ENCODE peak calls at places on chromosomes 5 and 9, in five cellular contexts. R is mesothelial cell of epicardium, L is iPS-NIHi11, K is amniotic epithelial cell, T is LoVo. U is an unnamed sample.

GRCh38 chr9:20197976-20198685 is 409.3 kb upstream of the SLC24A2 start:
- DNase-seq in R (no peak), L (peak), K (no peak), T (peak), U (no peak)

GRCh38 chr5:141785667-141786066 is 92.5 kb downstream of the PCDH1 start:
- DNase-seq in R (no peak), L (no peak), K (no peak), T (no peak), U (no peak)

GRCh38 chr9:83479765-83480164 is 58.4 kb downstream of the FRMD3 start:
- DNase-seq in R (no peak), L (no peak), K (no peak), T (no peak), U (no peak)

GRCh38 chr5:120466337-120467006 is 2.4 kb downstream of the PRR16 start:
- DNase-seq in R (no peak), L (no peak), K (peak), T (no peak), U (no peak)

GRCh38 chr5:172777381-172778222 is 6.6 kb upstream of the DUSP1 start:
- DNase-seq in R (no peak), L (no peak), K (peak), T (peak), U (peak)

GRCh38 chr5:57185301-57185700 is 11.4 kb downstream of the GPBP1 start:
- DNase-seq in R (no peak), L (no peak), K (peak), T (no peak), U (no peak)

GRCh38 chr5:67238191-67238590 is 41.6 kb upstream of the CD180 start:
- DNase-seq in R (no peak), L (no peak), K (no peak), T (no peak), U (no peak)

GRCh38 chr9:3467593-3468219 is 58.1 kb downstream of the RFX3 start:
- DNase-seq in R (no peak), L (peak), K (peak), T (peak), U (peak)

GRCh38 chr5:6742081-6742758 is 29.0 kb downstream of the TENT4A start:
- DNase-seq in R (no peak), L (no peak), K (no peak), T (no peak), U (no peak)

GRCh38 chr9:99398241-99398640 is 176.2 kb downstream of the SEC61B start:
- DNase-seq in R (no peak), L (no peak), K (no peak), T (no peak), U (no peak)

GRCh38 chr5:139268364-139269202 is 25.0 kb upstream of the MATR3 start:
- DNase-seq in R (no peak), L (no peak), K (no peak), T (no peak), U (no peak)

GRCh38 chr5:93532370-93532769 is 48.6 kb downstream of the NR2F1-AS1 start:
- DNase-seq in R (no peak), L (peak), K (peak), T (peak), U (no peak)

GRCh38 chr9:94675008-94675841 is 35.9 kb upstream of the FBP1 start:
- DNase-seq in R (no peak), L (no peak), K (peak), T (no peak), U (no peak)

GRCh38 chr5:180027449-180028089 is 44.0 kb downstream of the RNF130 start:
- DNase-seq in R (no peak), L (no peak), K (no peak), T (no peak), U (no peak)

GRCh38 chr5:61332369-61332745 is 299 bp downstream of the ZSWIM6 start:
- DNase-seq in R (no peak), L (peak), K (no peak), T (no peak), U (no peak)

GRCh38 chr9:98538203-98538602 is 170.5 kb downstream of the GABBR2 start:
- DNase-seq in R (no peak), L (no peak), K (no peak), T (no peak), U (no peak)

GRCh38 chr5:59358497-59358896 is 535.0 kb downstream of the PDE4D start:
- DNase-seq in R (no peak), L (peak), K (peak), T (no peak), U (no peak)

GRCh38 chr9:113523421-113524141 is 60.1 kb downstream of the RGS3 start:
- DNase-seq in R (no peak), L (no peak), K (peak), T (no peak), U (no peak)

GRCh38 chr5:52392321-52392720 is 395.4 kb upstream of the ITGA1 start:
- DNase-seq in R (no peak), L (no peak), K (no peak), T (no peak), U (no peak)

GRCh38 chr5:10311595-10312425 is 4.1 kb upstream of the CMBL start:
- DNase-seq in R (no peak), L (no peak), K (peak), T (no peak), U (no peak)

GRCh38 chr5:31604644-31605043 is 34.3 kb upstream of the PDZD2 start:
- DNase-seq in R (no peak), L (no peak), K (no peak), T (no peak), U (no peak)

GRCh38 chr9:70220216-70220615 is 38.6 kb upstream of the SMC5 start:
- DNase-seq in R (no peak), L (no peak), K (no peak), T (no peak), U (no peak)

GRCh38 chr9:19409406-19410194 is 791 bp downstream of the ACER2 start:
- DNase-seq in R (no peak), L (peak), K (peak), T (peak), U (peak)

GRCh38 chr5:150489358-150490295 is 18.3 kb upstream of the NDST1 start:
- DNase-seq in R (no peak), L (no peak), K (peak), T (no peak), U (no peak)

GRCh38 chr5:113693205-113693553 is 179.7 kb downstream of the YTHDC2 start:
- DNase-seq in R (no peak), L (peak), K (no peak), T (no peak), U (no peak)

GRCh38 chr9:105117111-105117682 is 127.3 kb upstream of the SLC44A1 start:
- DNase-seq in R (no peak), L (no peak), K (no peak), T (no peak), U (no peak)

GRCh38 chr9:125894566-125894965 is 147.4 kb downstream of the PBX3 start:
- DNase-seq in R (no peak), L (no peak), K (no peak), T (peak), U (no peak)

GRCh38 chr9:33263131-33263935 is 1.2 kb downstream of the BAG1 start:
- DNase-seq in R (no peak), L (no peak), K (peak), T (no peak), U (no peak)

GRCh38 chr5:153400931-153401330 is 89.5 kb upstream of the GRIA1 start:
- DNase-seq in R (no peak), L (no peak), K (no peak), T (no peak), U (no peak)

GRCh38 chr5:138054863-138055558 is 22.1 kb upstream of the FAM13B start:
- DNase-seq in R (no peak), L (peak), K (no peak), T (no peak), U (no peak)

GRCh38 chr9:69121155-69122085 is 52.7 kb upstream of the TJP2 start:
- DNase-seq in R (no peak), L (peak), K (no peak), T (peak), U (no peak)

GRCh38 chr9:109409998-109410397 is 88.1 kb downstream of the PTPN3 start:
- DNase-seq in R (no peak), L (peak), K (no peak), T (no peak), U (no peak)